ENCODE peak calls at places on chromosomes 7 and 10, in four cellular contexts. W is H1, H is HepG2, O is GM12878. R is an unnamed sample.

GRCh38 chr10:53122265-53122664 is 349.7 kb upstream of the MBL2 start:
- DNase-seq in W (no peak), O (no peak), H (no peak), R (no peak)

GRCh38 chr7:26449175-26450165 is 157.8 kb downstream of the SNX10 start:
- DNase-seq in O (no peak), W (no peak), H (no peak), R (no peak)

GRCh38 chr10:57657164-57657765 is 610.4 kb downstream of the IPMK start:
- DNase-seq in H (peak), O (no peak), W (peak), R (peak)

GRCh38 chr10:43045631-43046287 is 31.1 kb upstream of the RET start:
- DNase-seq in H (no peak), W (no peak), O (no peak), R (peak)

GRCh38 chr10:95308389-95309302 is 17.8 kb upstream of the PDLIM1 start:
- DNase-seq in O (no peak), W (no peak), H (peak), R (no peak)

GRCh38 chr10:22550732-22551131 is 163.6 kb downstream of the PIP4K2A start:
- DNase-seq in H (peak), O (no peak), W (peak), R (peak)

GRCh38 chr10:58956926-58957325 is 219.5 kb upstream of the PHYHIPL start:
- DNase-seq in O (no peak), H (peak), W (no peak), R (no peak)

GRCh38 chr7:43439631-43440401 is 143.1 kb upstream of the STK17A start:
- DNase-seq in O (peak), H (peak), W (peak), R (peak)

GRCh38 chr10:32332299-32332750 is 14.6 kb downstream of the EPC1 start:
- DNase-seq in W (no peak), O (peak), H (no peak), R (no peak)

GRCh38 chr10:98141484-98142073 is 7.1 kb downstream of the R3HCC1L start:
- DNase-seq in W (no peak), O (no peak), H (no peak), R (no peak)

GRCh38 chr7:100166966-100167911 is 1.2 kb downstream of the GAL3ST4 start:
- DNase-seq in O (no peak), H (no peak), W (no peak), R (peak)

GRCh38 chr7:70566659-70567058 is 565.3 kb upstream of the GALNT17 start:
- DNase-seq in H (no peak), O (no peak), W (no peak), R (no peak)

GRCh38 chr10:83957168-83957750 is 182.1 kb upstream of the GHITM start:
- DNase-seq in O (no peak), W (no peak), H (no peak), R (no peak)

GRCh38 chr10:31620236-31621151 is 301.5 kb downstream of the ZEB1 start:
- DNase-seq in H (no peak), W (peak), O (no peak), R (no peak)

GRCh38 chr7:25460426-25460825 is 232.1 kb upstream of the NPVF start:
- DNase-seq in O (no peak), H (no peak), W (no peak), R (no peak)

GRCh38 chr7:17946591-17946990 is 6.3 kb upstream of the SNX13 start:
- DNase-seq in W (no peak), O (no peak), H (no peak), R (no peak)

GRCh38 chr7:151448261-151449252 is 8.6 kb upstream of the CRYGN start:
- DNase-seq in W (no peak), H (peak), O (no peak), R (peak)

GRCh38 chr7:147775564-147775963 is 815.0 kb upstream of the C7orf33 start:
- DNase-seq in O (no peak), H (no peak), W (no peak), R (peak)

GRCh38 chr10:127402596-127403409 is 146.3 kb upstream of the NPS start:
- DNase-seq in O (no peak), W (no peak), H (no peak), R (no peak)

GRCh38 chr10:86535057-86535882 is 13.7 kb upstream of the WAPL start:
- DNase-seq in H (peak), W (no peak), O (no peak), R (no peak)

GRCh38 chr7:34187908-34188307 is 282.6 kb downstream of the BMPER start:
- DNase-seq in O (no peak), W (no peak), H (no peak), R (no peak)

GRCh38 chr10:110404374-110404773 is 93.3 kb upstream of the DUSP5 start:
- DNase-seq in O (no peak), H (no peak), W (no peak), R (no peak)

GRCh38 chr7:121366852-121367431 is 29.2 kb downstream of the FAM3C start:
- DNase-seq in O (no peak), H (peak), W (no peak), R (peak)

GRCh38 chr10:96705134-96705533 is 15.2 kb downstream of the PIK3AP1 start:
- DNase-seq in H (no peak), W (no peak), O (no peak), R (no peak)

GRCh38 chr7:53743697-53744096 is 708.3 kb downstream of the POM121L12 start:
- DNase-seq in W (no peak), H (no peak), O (no peak), R (no peak)

GRCh38 chr10:33252794-33253203 is 81.7 kb downstream of the NRP1 start:
- DNase-seq in H (peak), W (no peak), O (no peak), R (no peak)

GRCh38 chr7:75711634-75712494 is 26.9 kb downstream of the HIP1 start:
- DNase-seq in W (no peak), O (no peak), H (no peak), R (no peak)

GRCh38 chr10:63717089-63717715 is 196.0 kb downstream of the REEP3 start:
- DNase-seq in O (no peak), W (no peak), H (no peak), R (no peak)

GRCh38 chr10:33274096-33274785 is 60.2 kb downstream of the NRP1 start:
- DNase-seq in H (no peak), W (no peak), O (no peak), R (no peak)

GRCh38 chr7:96670338-96671289 is 39.0 kb downstream of the SEM1 start:
- DNase-seq in H (no peak), O (no peak), W (no peak), R (peak)

GRCh38 chr10:73857446-73857845 is 16.9 kb downstream of the CAMK2G start:
- DNase-seq in W (no peak), O (peak), H (no peak), R (no peak)

GRCh38 chr7:129388353-129389098 is 45.7 kb upstream of the STRIP2 start:
- DNase-seq in W (no peak), O (no peak), H (no peak), R (no peak)

GRCh38 chr10:9814285-9814866 is 1203.3 kb upstream of the CELF2 start:
- DNase-seq in O (no peak), H (no peak), W (no peak), R (no peak)

GRCh38 chr7:158251061-158251965 is 336.3 kb downstream of the PTPRN2 start:
- DNase-seq in H (no peak), W (no peak), O (no peak), R (no peak)

GRCh38 chr10:14362098-14362497 is 31.4 kb upstream of the FRMD4A start:
- DNase-seq in O (no peak), W (no peak), H (no peak), R (no peak)

GRCh38 chr10:14366760-14367159 is 36.0 kb upstream of the FRMD4A start:
- DNase-seq in O (no peak), W (no peak), H (no peak), R (no peak)

GRCh38 chr10:14369881-14370280 is 39.2 kb upstream of the FRMD4A start:
- DNase-seq in W (no peak), O (no peak), H (no peak), R (no peak)

GRCh38 chr10:14360951-14361350 is 30.2 kb upstream of the FRMD4A start:
- DNase-seq in W (no peak), H (no peak), O (no peak), R (no peak)

GRCh38 chr10:14365231-14365744 is 34.6 kb upstream of the FRMD4A start:
- DNase-seq in O (no peak), W (no peak), H (no peak), R (no peak)
- TF ChIP-seq TCF12 in O (no peak), W (no peak), H (no peak), R (no peak)

DNA sequence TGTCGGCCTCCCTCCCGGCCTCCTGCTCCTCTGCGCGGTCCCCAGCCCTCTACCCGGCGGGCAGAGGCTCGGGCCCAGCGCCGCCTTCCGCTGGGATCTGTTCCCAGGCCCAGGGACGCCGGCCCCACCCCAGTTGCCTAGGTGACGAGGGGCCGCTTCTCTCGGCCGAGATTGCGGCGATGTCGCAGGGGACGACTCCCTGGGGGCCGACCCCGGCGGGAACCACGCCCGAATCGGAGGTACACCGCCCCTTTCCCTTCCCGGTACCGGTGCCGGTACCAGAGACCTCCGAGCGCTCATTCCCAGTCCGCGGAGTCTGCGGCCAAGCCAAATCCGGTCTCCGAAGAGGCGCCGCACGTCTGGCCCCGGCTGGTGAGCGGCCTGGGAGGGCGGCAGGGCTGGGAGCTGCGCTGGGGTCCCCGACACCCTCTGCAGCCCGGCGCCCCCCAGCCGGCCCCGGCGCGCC is at the start of gene CABCOCO1:
- DNase-seq in H (no peak), W (peak), O (no peak), R (peak)
- H3K9ac ChIP-seq in H (no peak), W (no peak), O (no peak), R (peak)

DNA sequence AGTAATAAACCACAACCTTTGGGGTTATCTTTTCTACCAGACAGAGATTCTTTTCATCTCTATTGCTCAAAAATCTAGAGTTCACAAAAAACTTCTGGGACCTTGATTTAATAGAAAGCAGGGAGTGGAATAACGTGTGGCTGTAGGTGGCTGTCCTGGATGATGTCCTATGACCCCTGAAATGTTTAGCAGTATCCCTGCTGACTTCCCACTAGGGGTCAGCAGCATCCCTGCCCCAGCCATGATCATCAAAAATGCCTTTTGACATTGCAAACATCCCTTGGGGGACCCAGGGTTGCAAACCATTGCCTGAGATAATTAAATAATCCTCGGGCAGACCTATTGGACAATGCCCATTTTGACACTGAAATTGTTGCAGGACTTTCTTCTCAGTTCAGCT is 177.1 kb downstream of the USP6NL start:
- DNase-seq in H (peak), W (no peak), O (no peak), R (peak)
- TF ChIP-seq CTCF in H (peak), W (peak), O (peak), R (no peak)

DNA sequence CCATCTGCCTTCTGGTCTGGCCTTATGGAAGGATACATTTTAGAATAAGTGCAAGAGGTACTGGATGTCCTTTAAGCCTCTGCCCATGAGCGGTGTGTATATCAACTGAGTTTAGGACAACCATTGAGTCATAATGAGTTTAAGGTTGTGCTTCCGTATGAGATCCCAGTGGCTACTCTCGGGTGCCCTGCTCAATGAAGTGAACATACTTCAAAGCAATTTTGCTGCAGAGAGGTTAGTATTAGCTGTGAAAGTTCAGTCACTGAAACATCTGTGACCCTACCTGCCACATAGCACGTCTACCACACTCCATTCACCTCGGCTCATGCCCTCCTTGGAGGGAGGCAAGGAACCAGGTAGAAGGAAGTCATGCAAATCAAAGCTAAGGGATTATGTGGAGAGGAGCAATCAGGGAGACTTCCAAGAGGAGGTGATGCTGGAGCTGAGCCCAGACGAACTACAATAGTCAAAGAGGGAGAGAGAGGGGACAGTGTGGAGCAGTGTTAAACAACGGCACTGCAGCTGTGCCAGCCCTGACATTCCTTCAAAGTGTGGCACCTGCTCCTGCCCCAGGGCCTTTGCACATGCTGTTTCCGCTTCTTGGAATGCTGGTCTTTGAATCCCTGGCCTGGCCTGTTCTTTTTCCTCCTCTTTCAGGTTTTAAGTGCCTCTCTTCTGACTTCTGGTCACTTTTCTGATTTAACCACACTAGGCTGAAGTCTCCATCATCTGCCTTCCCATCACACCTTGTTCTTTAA is 25.4 kb downstream of the BTBD16 start:
- DNase-seq in W (no peak), H (no peak), O (peak), R (no peak)
- TF ChIP-seq TCF12 in W (no peak), H (no peak), O (no peak), R (no peak)

DNA sequence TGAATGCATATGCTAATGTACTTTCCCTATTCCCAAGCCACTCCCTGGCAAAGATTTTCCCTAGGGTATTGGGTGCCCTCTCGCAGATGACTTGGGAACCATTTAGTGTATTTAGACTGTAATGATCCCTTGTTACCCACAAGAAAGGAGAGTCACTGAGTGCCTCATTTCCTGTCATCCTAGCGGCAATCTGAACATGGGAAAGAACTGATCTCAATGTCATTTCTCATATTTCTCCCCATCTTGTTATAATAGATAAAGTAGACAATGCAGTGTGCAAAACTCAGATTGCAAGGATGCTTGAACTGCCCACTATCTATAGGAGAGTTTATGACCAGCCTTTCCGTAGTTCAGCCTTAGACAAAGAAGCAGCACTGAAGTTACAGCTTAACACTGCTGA is 123.3 kb downstream of the MICU1 start:
- DNase-seq in H (no peak), O (no peak), W (no peak), R (no peak)
- H3K9ac ChIP-seq in H (no peak), O (no peak), W (no peak), R (no peak)

DNA sequence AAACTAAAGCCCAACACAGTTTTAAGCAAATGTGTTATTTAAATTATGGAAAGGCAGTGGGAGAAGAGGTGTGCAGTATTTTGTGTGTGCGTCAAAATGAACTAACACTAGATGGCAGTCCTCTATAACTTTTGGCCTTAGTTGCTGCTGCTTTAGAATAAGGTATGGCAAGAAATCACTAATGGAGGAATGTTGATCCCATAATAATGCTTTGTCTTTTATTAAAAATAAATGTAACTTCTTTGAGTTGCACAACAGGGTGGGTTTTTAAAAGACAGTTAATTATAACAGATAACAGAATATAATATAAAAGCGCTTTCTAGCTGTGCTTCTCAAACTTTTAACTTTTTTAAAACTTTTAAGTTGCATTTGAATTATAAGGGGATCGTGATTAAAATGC is 56.4 kb downstream of the BBS9 start:
- DNase-seq in O (no peak), W (no peak), H (peak), R (peak)
- TF ChIP-seq CTCF in O (peak), W (peak), H (peak), R (peak)

GRCh38 chr10:102229810-102230263 is 3.7 kb downstream of the ELOVL3 start:
- DNase-seq in H (peak), O (peak), W (no peak), R (peak)
- TF ChIP-seq TCF12 in H (no peak), O (no peak), W (peak), R (no peak)

GRCh38 chr10:104750306-104750705 is 109.2 kb downstream of the SORCS3 start:
- DNase-seq in W (no peak), H (no peak), O (no peak), R (no peak)
- H3K9ac ChIP-seq in W (no peak), H (no peak), O (no peak), R (no peak)

GRCh38 chr10:120607016-120607709 is 150.1 kb downstream of the PLPP4 start:
- DNase-seq in O (no peak), W (no peak), H (no peak), R (no peak)
- TF ChIP-seq CTCF in O (no peak), W (no peak), H (no peak), R (peak)

R was measured in SK-N-SH.